ENCODE peak calls at places on chromosomes 5 and 9, in eight cellular contexts. Z is endothelial cell of umbilical vein, W is trophoblast cell, M is breast epithelium, N is fibroblast of lung, B is transverse colon, F is IMR-90, Y is astrocyte. A is an unnamed sample.

GRCh38 chr9:89805726-89806125 is 200.9 kb downstream of the GADD45G start:
- DNase-seq in Z (no peak), W (no peak), M (no peak), N (peak; percentile 11), B (no peak), F (no peak), Y (no peak), A (no peak)

GRCh38 chr5:93343570-93343969 is 237.4 kb downstream of the NR2F1-AS1 start:
- DNase-seq in Z (no peak), W (no peak), M (no peak), N (peak; percentile 22), B (no peak), F (peak; percentile 84), Y (no peak), A (no peak)

GRCh38 chr9:21597284-21597683 is 115.2 kb upstream of the IFNE start:
- DNase-seq in Z (no peak), W (no peak), M (no peak), N (no peak), B (no peak), F (no peak), Y (no peak), A (no peak)

GRCh38 chr5:176436641-176437040 is 11.5 kb upstream of the FAF2 start:
- DNase-seq in Z (peak; percentile 47), W (no peak), M (no peak), N (no peak), B (no peak), F (peak; percentile 88), Y (no peak), A (no peak)

GRCh38 chr5:72188176-72188575 is 80.9 kb downstream of the MAP1B start:
- DNase-seq in Z (no peak), W (no peak), M (no peak), N (no peak), B (no peak), F (no peak), Y (no peak), A (no peak)

GRCh38 chr9:71353723-71354122 is 232.3 kb upstream of the TRPM3 start:
- DNase-seq in Z (no peak), W (no peak), M (no peak), N (peak; percentile 71), B (no peak), F (peak; percentile 18), Y (peak; percentile 65), A (no peak)

GRCh38 chr9:106405871-106406435 is 457.0 kb upstream of the ZNF462 start:
- DNase-seq in Z (no peak), W (peak; percentile 2), M (no peak), N (peak; percentile 66), B (no peak), F (no peak), Y (peak; percentile 54), A (no peak)

GRCh38 chr5:90366972-90367371 is 42.6 kb downstream of the CETN3 start:
- DNase-seq in Z (no peak), W (no peak), M (no peak), N (no peak), B (no peak), F (no peak), Y (no peak), A (no peak)

GRCh38 chr9:17802249-17802857 is 223.5 kb downstream of the SH3GL2 start:
- DNase-seq in Z (peak; percentile 31), W (no peak), M (no peak), N (peak; percentile 6), B (no peak), F (peak; percentile 16), Y (no peak), A (no peak)

GRCh38 chr5:147857302-147858129 is 21.0 kb upstream of the SCGB3A2 start:
- DNase-seq in Z (peak; percentile 76), W (peak; percentile 69), M (peak; percentile 73), N (peak; percentile 52), B (peak; percentile 69), F (peak; percentile 56), Y (peak; percentile 26), A (no peak)

GRCh38 chr5:110817437-110817836 is 78.6 kb downstream of the SLC25A46 start:
- DNase-seq in Z (peak; percentile 5), W (no peak), M (no peak), N (peak; percentile 57), B (no peak), F (peak; percentile 55), Y (peak; percentile 41), A (no peak)

GRCh38 chr5:11383506-11384095 is 520.6 kb downstream of the CTNND2 start:
- DNase-seq in Z (no peak), W (no peak), M (no peak), N (no peak), B (no peak), F (no peak), Y (no peak), A (no peak)

GRCh38 chr5:115856936-115857524 is 15.3 kb downstream of the AP3S1 start:
- DNase-seq in Z (peak; percentile 79), W (no peak), M (no peak), N (no peak), B (no peak), F (no peak), Y (no peak), A (no peak)

GRCh38 chr5:28374492-28374934 is 1336.1 kb upstream of the CDH9 start:
- DNase-seq in Z (no peak), W (peak; percentile 19), M (no peak), N (peak; percentile 83), B (no peak), F (no peak), Y (peak; percentile 79), A (no peak)

GRCh38 chr5:86689103-86689729 is 71.5 kb downstream of the COX7C start:
- DNase-seq in Z (no peak), W (no peak), M (no peak), N (no peak), B (no peak), F (no peak), Y (no peak), A (no peak)

GRCh38 chr5:131795879-131796792 is 681 bp downstream of the FNIP1 start:
- DNase-seq in Z (peak; percentile 65), W (peak; percentile 61), M (peak; percentile 80), N (peak; percentile 55), B (peak; percentile 70), F (peak; percentile 51), Y (peak; percentile 39), A (peak; percentile 11)

GRCh38 chr9:91315191-91315590 is 46.5 kb downstream of the AUH start:
- DNase-seq in Z (no peak), W (peak; percentile 36), M (no peak), N (no peak), B (peak; percentile 76), F (no peak), Y (no peak), A (no peak)

GRCh38 chr9:124286292-124286931 is 28.7 kb downstream of the NEK6 start:
- DNase-seq in Z (peak; percentile 85), W (peak; percentile 83), M (no peak), N (peak; percentile 96), B (peak; percentile 81), F (peak; percentile 98), Y (peak; percentile 95), A (no peak)

GRCh38 chr5:58677650-58678049 is 94.8 kb downstream of the RAB3C start:
- DNase-seq in Z (peak; percentile 54), W (no peak), M (no peak), N (no peak), B (no peak), F (no peak), Y (no peak), A (no peak)

GRCh38 chr5:82820188-82820587 is 257.0 kb downstream of the TMEM167A start:
- DNase-seq in Z (no peak), W (no peak), M (no peak), N (no peak), B (no peak), F (no peak), Y (no peak), A (no peak)

GRCh38 chr9:37554318-37554717 is 21.9 kb downstream of the FBXO10 start:
- DNase-seq in Z (no peak), W (no peak), M (no peak), N (peak; percentile 22), B (no peak), F (no peak), Y (no peak), A (no peak)

GRCh38 chr9:129990269-129991005 is 52.6 kb downstream of the FNBP1 start:
- DNase-seq in Z (no peak), W (peak; percentile 81), M (no peak), N (no peak), B (peak; percentile 37), F (no peak), Y (no peak), A (peak; percentile 36)

GRCh38 chr5:31962321-31962720 is 211.8 kb downstream of the GOLPH3 start:
- DNase-seq in Z (no peak), W (no peak), M (no peak), N (no peak), B (no peak), F (no peak), Y (no peak), A (no peak)

GRCh38 chr5:178418471-178419010 is 171.7 kb downstream of the COL23A1 start:
- DNase-seq in Z (no peak), W (no peak), M (no peak), N (no peak), B (no peak), F (no peak), Y (no peak), A (no peak)

GRCh38 chr9:87711857-87712800 is 13.8 kb upstream of the CTSL start:
- DNase-seq in Z (peak; percentile 12), W (peak; percentile 98), M (no peak), N (peak; percentile 76), B (no peak), F (peak; percentile 81), Y (peak; percentile 73), A (no peak)

DNA sequence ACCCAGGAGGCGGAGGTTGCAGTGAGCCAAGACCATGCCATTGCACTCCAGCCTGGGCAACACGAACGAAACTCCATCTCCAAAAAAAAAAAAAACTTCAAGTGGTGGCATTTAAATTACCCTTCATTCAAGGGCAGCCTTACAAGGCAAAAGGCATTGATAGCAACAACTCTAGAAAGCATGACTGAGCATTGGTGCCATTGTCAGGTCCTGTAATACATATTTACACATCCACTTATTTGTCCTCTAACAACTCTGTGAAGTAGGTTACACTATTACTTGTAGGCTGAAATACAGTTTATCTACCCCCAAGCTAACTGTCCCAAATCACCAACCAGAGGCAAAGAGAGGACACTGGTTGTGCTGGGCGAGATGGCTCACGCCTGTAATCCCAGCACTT is 52.7 kb upstream of the LARP1 start:
- DNase-seq in Z (no peak), W (no peak), M (no peak), N (no peak), B (no peak), F (no peak), Y (no peak), A (no peak)
- H3K9me3 ChIP-seq in Z (no peaks in the 10 kb centered on the region), W (no peaks in the 10 kb centered on the region), M (no peaks in the 10 kb centered on the region), N (no peaks in the 10 kb centered on the region), B (no peaks in the 10 kb centered on the region), F (no peaks in the 10 kb centered on the region), Y (no peaks in the 10 kb centered on the region), A (no peaks in the 10 kb centered on the region)

GRCh38 chr9:101403886-101404285 is 5.2 kb downstream of the ZNF189 start:
- DNase-seq in Z (no peak), W (no peak), M (no peak), N (no peak), B (no peak), F (no peak), Y (no peak), A (no peak)
- H3K9me3 ChIP-seq in Z (peaks cover 12% of the 10 kb centered on the region), W (peaks cover 9% of the 10 kb centered on the region), M (peaks cover 79% of the 10 kb centered on the region), N (peaks cover 13% of the 10 kb centered on the region), B (peaks cover 64% of the 10 kb centered on the region), F (peaks cover 36% of the 10 kb centered on the region), Y (peaks cover 25% of the 10 kb centered on the region), A (peaks cover 30% of the 10 kb centered on the region)

GRCh38 chr9:34514401-34514800 is 8.4 kb downstream of the ENHO start:
- DNase-seq in Z (no peak), W (no peak), M (no peak), N (no peak), B (no peak), F (no peak), Y (no peak), A (no peak)
- H3K9me3 ChIP-seq in Z (no peaks in the 10 kb centered on the region), W (no peaks in the 10 kb centered on the region), M (no peaks in the 10 kb centered on the region), N (no peaks in the 10 kb centered on the region), B (no peaks in the 10 kb centered on the region), F (no peaks in the 10 kb centered on the region), Y (no peaks in the 10 kb centered on the region), A (no peaks in the 10 kb centered on the region)

GRCh38 chr5:44797723-44798122 is 11.0 kb upstream of the MRPS30 start:
- DNase-seq in Z (no peak), W (no peak), M (no peak), N (no peak), B (no peak), F (no peak), Y (no peak), A (no peak)
- H3K9me3 ChIP-seq in Z (no peaks in the 10 kb centered on the region), W (peaks cover 2% of the 10 kb centered on the region), M (peaks cover 9% of the 10 kb centered on the region), N (no peaks in the 10 kb centered on the region), B (no peaks in the 10 kb centered on the region), F (no peaks in the 10 kb centered on the region), Y (no peaks in the 10 kb centered on the region), A (no peaks in the 10 kb centered on the region)

A was measured in T-helper 17 cell.